ENCODE peak calls at places on chromosomes 6 and 20, in nine cellular contexts. F, N, R, S, T, C, Q, L and P are unnamed samples.

GRCh38 chr6:154590770-154591169 is 80.3 kb upstream of the CNKSR3 start:
- DNase-seq in F (no peak), N (no peak), R (no peak), S (no peak), T (no peak), C (no peak), Q (no peak), L (no peak), P (no peak)

GRCh38 chr20:24379116-24379927 is 90.1 kb upstream of the SYNDIG1 start:
- DNase-seq in F (peak; percentile 45), N (peak; percentile 72), R (no peak), S (peak; percentile 2), T (no peak), C (peak; percentile 10), Q (no peak), L (no peak), P (no peak)

GRCh38 chr6:159118941-159119340 is 50.3 kb upstream of the FNDC1 start:
- DNase-seq in F (no peak), N (no peak), R (no peak), S (no peak), T (no peak), C (no peak), Q (no peak), L (no peak), P (no peak)

GRCh38 chr20:23397961-23398360 is 23.3 kb downstream of the NAPB start:
- DNase-seq in F (peak; percentile 53), N (peak; percentile 39), R (no peak), S (peak; percentile 11), T (no peak), C (no peak), Q (no peak), L (no peak), P (no peak)

GRCh38 chr6:31558318-31558625 is 10.9 kb downstream of the NFKBIL1 start:
- DNase-seq in F (no peak), N (no peak), R (no peak), S (no peak), T (no peak), C (no peak), Q (no peak), L (no peak), P (no peak)

GRCh38 chr6:100281471-100281878 is 183.2 kb downstream of the SIM1 start:
- DNase-seq in F (no peak), N (peak; percentile 31), R (no peak), S (no peak), T (no peak), C (no peak), Q (peak; percentile 61), L (no peak), P (no peak)

GRCh38 chr6:82484001-82484400 is 120.4 kb downstream of the TPBG start:
- DNase-seq in F (no peak), N (no peak), R (no peak), S (no peak), T (no peak), C (no peak), Q (no peak), L (no peak), P (no peak)

GRCh38 chr6:134882426-134883038 is 67.4 kb downstream of the ALDH8A1 start:
- DNase-seq in F (peak; percentile 60), N (peak; percentile 75), R (no peak), S (peak; percentile 63), T (peak; percentile 36), C (peak; percentile 18), Q (peak; percentile 72), L (peak; percentile 45), P (peak; percentile 71)

GRCh38 chr6:2976571-2977085 is 5.3 kb upstream of the SERPINB6 start:
- DNase-seq in F (peak; percentile 86), N (peak; percentile 59), R (no peak), S (no peak), T (no peak), C (no peak), Q (no peak), L (no peak), P (no peak)

GRCh38 chr6:32685603-32686002 is 19.1 kb upstream of the HLA-DQB1 start:
- DNase-seq in F (no peak), N (no peak), R (no peak), S (no peak), T (peak; percentile 30), C (no peak), Q (no peak), L (no peak), P (no peak)

GRCh38 chr20:2911200-2911599 is 37.9 kb downstream of the PTPRA start:
- DNase-seq in F (no peak), N (no peak), R (no peak), S (no peak), T (no peak), C (no peak), Q (no peak), L (no peak), P (no peak)

GRCh38 chr6:56550307-56550706 is 92.4 kb downstream of the DST start:
- DNase-seq in F (no peak), N (no peak), R (no peak), S (no peak), T (no peak), C (no peak), Q (no peak), L (no peak), P (no peak)

GRCh38 chr6:14452567-14453527 is 335.3 kb downstream of the CD83 start:
- DNase-seq in F (no peak), N (no peak), R (peak; percentile 19), S (no peak), T (no peak), C (no peak), Q (no peak), L (no peak), P (no peak)

GRCh38 chr6:158556113-158556512 is 3.8 kb upstream of the TMEM181 start:
- DNase-seq in F (no peak), N (no peak), R (no peak), S (no peak), T (no peak), C (no peak), Q (no peak), L (no peak), P (no peak)

GRCh38 chr20:56974499-56975250 is 291.8 kb downstream of the BMP7 start:
- DNase-seq in F (peak; percentile 69), N (peak; percentile 79), R (no peak), S (no peak), T (no peak), C (no peak), Q (peak; percentile 71), L (no peak), P (peak; percentile 38)

GRCh38 chr6:31351734-31352496 is 5.1 kb downstream of the HLA-B start:
- DNase-seq in F (no peak), N (no peak), R (no peak), S (no peak), T (no peak), C (no peak), Q (no peak), L (no peak), P (no peak)

GRCh38 chr6:146968041-146968760 is 236.0 kb upstream of the STXBP5 start:
- DNase-seq in F (peak; percentile 83), N (peak; percentile 56), R (no peak), S (peak; percentile 34), T (no peak), C (no peak), Q (no peak), L (peak; percentile 42), P (no peak)

GRCh38 chr6:5450073-5450472 is 188.8 kb downstream of the FARS2 start:
- DNase-seq in F (no peak), N (no peak), R (no peak), S (no peak), T (no peak), C (no peak), Q (no peak), L (no peak), P (no peak)

GRCh38 chr6:126033696-126034095 is 47.4 kb downstream of the TRMT11 start:
- DNase-seq in F (peak; percentile 85), N (peak; percentile 83), R (no peak), S (peak; percentile 73), T (no peak), C (peak; percentile 1), Q (peak; percentile 10), L (no peak), P (peak; percentile 27)

GRCh38 chr20:46315311-46315710 is 7.0 kb upstream of the CDH22 start:
- DNase-seq in F (no peak), N (no peak), R (no peak), S (no peak), T (no peak), C (no peak), Q (no peak), L (no peak), P (no peak)

GRCh38 chr20:49286689-49287551 is 9.1 kb upstream of the ZNFX1 start:
- DNase-seq in F (peak; percentile 56), N (no peak), R (no peak), S (no peak), T (no peak), C (no peak), Q (no peak), L (no peak), P (no peak)

GRCh38 chr6:86536121-86536520 is 401.2 kb upstream of the HTR1E start:
- DNase-seq in F (no peak), N (no peak), R (no peak), S (no peak), T (no peak), C (no peak), Q (no peak), L (no peak), P (no peak)

GRCh38 chr6:134318396-134319281 is 727 bp upstream of the SGK1 start:
- DNase-seq in F (no peak), N (no peak), R (no peak), S (no peak), T (no peak), C (no peak), Q (no peak), L (no peak), P (no peak)

GRCh38 chr20:16438100-16438499 is 135.1 kb downstream of the KIF16B start:
- DNase-seq in F (no peak), N (no peak), R (no peak), S (no peak), T (no peak), C (no peak), Q (no peak), L (no peak), P (no peak)

GRCh38 chr6:157594292-157594691 is 213.3 kb downstream of the ZDHHC14 start:
- DNase-seq in F (no peak), N (no peak), R (no peak), S (no peak), T (no peak), C (no peak), Q (no peak), L (no peak), P (no peak)

GRCh38 chr6:143782517-143782916 is 60.6 kb upstream of the LTV1 start:
- DNase-seq in F (no peak), N (peak; percentile 29), R (no peak), S (no peak), T (no peak), C (no peak), Q (no peak), L (no peak), P (no peak)

GRCh38 chr6:113530769-113531168 is 326.4 kb upstream of the MARCKS start:
- DNase-seq in F (peak; percentile 90), N (peak; percentile 67), R (no peak), S (peak; percentile 57), T (no peak), C (no peak), Q (no peak), L (peak; percentile 22), P (no peak)

GRCh38 chr6:166366921-166367320 is 15.8 kb downstream of the MPC1 start:
- DNase-seq in F (no peak), N (no peak), R (no peak), S (no peak), T (no peak), C (no peak), Q (no peak), L (no peak), P (no peak)

GRCh38 chr6:136566851-136567250 is 16.6 kb upstream of the MAP7 start:
- DNase-seq in F (no peak), N (no peak), R (no peak), S (no peak), T (no peak), C (no peak), Q (no peak), L (no peak), P (no peak)

GRCh38 chr20:58481541-58482021 is 33.6 kb downstream of the APCDD1L start:
- DNase-seq in F (peak; percentile 63), N (peak; percentile 95), R (peak; percentile 33), S (no peak), T (no peak), C (no peak), Q (peak; percentile 75), L (no peak), P (peak; percentile 59)